ENCODE peak calls at places on chromosomes 2 and 18, in six cellular contexts. One of them, this sample, is unnamed. For H3K4me1, the result is how much of the 10 kb centered on the place peaks cover.

GRCh38 chr2:28902584-28902983 is 8.1 kb downstream of the WDR43 start:
- DNase-seq in H9: no peak
- DNase-seq in thoracic aorta: no peak
- DNase-seq in sigmoid colon: no peak
- DNase-seq in heart left ventricle: no peak
- DNase-seq in tibial artery: no peak
- DNase-seq in this sample: no peak

GRCh38 chr18:12929477-12930083 is 18.2 kb upstream of the SEH1L start:
- DNase-seq in tibial artery: no peak
- DNase-seq in sigmoid colon: no peak
- DNase-seq in heart left ventricle: no peak
- DNase-seq in thoracic aorta: no peak
- DNase-seq in H9: no peak
- DNase-seq in this sample: no peak

GRCh38 chr2:11344956-11345671 is 678 bp upstream of the ROCK2 start:
- DNase-seq in heart left ventricle: peak
- DNase-seq in thoracic aorta: peak
- DNase-seq in H9: no peak
- DNase-seq in tibial artery: peak
- DNase-seq in sigmoid colon: peak
- DNase-seq in this sample: peak

GRCh38 chr18:56890632-56891031 is 239.5 kb downstream of the WDR7 start:
- DNase-seq in heart left ventricle: no peak
- DNase-seq in H9: no peak
- DNase-seq in sigmoid colon: no peak
- DNase-seq in tibial artery: no peak
- DNase-seq in thoracic aorta: no peak
- DNase-seq in this sample: no peak

GRCh38 chr2:209960676-209961630 is 41.5 kb upstream of the RPE start:
- DNase-seq in tibial artery: no peak
- DNase-seq in heart left ventricle: peak
- DNase-seq in sigmoid colon: no peak
- DNase-seq in thoracic aorta: no peak
- DNase-seq in H9: peak
- DNase-seq in this sample: no peak

GRCh38 chr18:7847988-7848387 is 280.9 kb downstream of the PTPRM start:
- DNase-seq in tibial artery: no peak
- DNase-seq in thoracic aorta: no peak
- DNase-seq in heart left ventricle: no peak
- DNase-seq in H9: no peak
- DNase-seq in sigmoid colon: no peak
- DNase-seq in this sample: no peak

GRCh38 chr2:204885747-204886146 is 340.5 kb downstream of the PARD3B start:
- DNase-seq in tibial artery: no peak
- DNase-seq in H9: no peak
- DNase-seq in sigmoid colon: no peak
- DNase-seq in heart left ventricle: no peak
- DNase-seq in thoracic aorta: no peak
- DNase-seq in this sample: no peak

GRCh38 chr2:88016948-88017779 is 817 bp upstream of the RNU2-63P start:
- DNase-seq in heart left ventricle: peak
- DNase-seq in tibial artery: peak
- DNase-seq in sigmoid colon: peak
- DNase-seq in H9: no peak
- DNase-seq in thoracic aorta: no peak
- DNase-seq in this sample: peak

GRCh38 chr2:236612737-236613136 is 43.1 kb downstream of the ACKR3 start:
- DNase-seq in thoracic aorta: no peak
- DNase-seq in heart left ventricle: no peak
- DNase-seq in H9: no peak
- DNase-seq in sigmoid colon: no peak
- DNase-seq in tibial artery: no peak
- DNase-seq in this sample: no peak

GRCh38 chr2:113697516-113697915 is 58.9 kb downstream of the SLC35F5 start:
- DNase-seq in sigmoid colon: no peak
- DNase-seq in H9: no peak
- DNase-seq in thoracic aorta: no peak
- DNase-seq in heart left ventricle: no peak
- DNase-seq in tibial artery: no peak
- DNase-seq in this sample: no peak

GRCh38 chr2:56151841-56152240 is 31.9 kb upstream of the CCDC85A start:
- DNase-seq in H9: no peak
- DNase-seq in heart left ventricle: no peak
- DNase-seq in sigmoid colon: no peak
- DNase-seq in tibial artery: no peak
- DNase-seq in thoracic aorta: no peak
- DNase-seq in this sample: no peak

GRCh38 chr2:10170256-10170655 is 47.7 kb downstream of the RRM2 start:
- DNase-seq in H9: no peak
- DNase-seq in heart left ventricle: no peak
- DNase-seq in sigmoid colon: no peak
- DNase-seq in tibial artery: no peak
- DNase-seq in thoracic aorta: no peak
- DNase-seq in this sample: no peak

GRCh38 chr18:31061945-31062344 is 19.4 kb upstream of the DSC3 start:
- DNase-seq in H9: no peak
- DNase-seq in tibial artery: no peak
- DNase-seq in heart left ventricle: no peak
- DNase-seq in thoracic aorta: no peak
- DNase-seq in sigmoid colon: no peak
- DNase-seq in this sample: no peak

GRCh38 chr2:134401081-134401497 is 147.2 kb downstream of the MGAT5 start:
- DNase-seq in H9: no peak
- DNase-seq in sigmoid colon: no peak
- DNase-seq in thoracic aorta: no peak
- DNase-seq in heart left ventricle: peak
- DNase-seq in tibial artery: peak
- DNase-seq in this sample: no peak

GRCh38 chr2:216034065-216034464 is 20.7 kb upstream of the MREG start:
- DNase-seq in sigmoid colon: no peak
- DNase-seq in thoracic aorta: no peak
- DNase-seq in heart left ventricle: peak
- DNase-seq in H9: peak
- DNase-seq in tibial artery: peak
- DNase-seq in this sample: peak

GRCh38 chr2:11009866-11010265 is 98.1 kb downstream of the KCNF1 start:
- DNase-seq in tibial artery: no peak
- DNase-seq in heart left ventricle: no peak
- DNase-seq in thoracic aorta: no peak
- DNase-seq in H9: no peak
- DNase-seq in sigmoid colon: no peak
- DNase-seq in this sample: no peak

GRCh38 chr2:12718662-12719399 is 2.1 kb downstream of the TRIB2 start:
- DNase-seq in H9: peak
- DNase-seq in tibial artery: no peak
- DNase-seq in heart left ventricle: no peak
- DNase-seq in thoracic aorta: no peak
- DNase-seq in sigmoid colon: no peak
- DNase-seq in this sample: peak

GRCh38 chr2:134468093-134468640 is 214.3 kb downstream of the MGAT5 start:
- DNase-seq in H9: no peak
- DNase-seq in tibial artery: no peak
- DNase-seq in heart left ventricle: no peak
- DNase-seq in thoracic aorta: no peak
- DNase-seq in sigmoid colon: no peak
- DNase-seq in this sample: no peak

GRCh38 chr2:217459675-217460405 is 543.0 kb downstream of the TNS1 start:
- DNase-seq in tibial artery: no peak
- DNase-seq in thoracic aorta: no peak
- DNase-seq in sigmoid colon: no peak
- DNase-seq in heart left ventricle: no peak
- DNase-seq in H9: no peak
- DNase-seq in this sample: peak

GRCh38 chr18:26480897-26481795 is 67.2 kb downstream of the KCTD1 start:
- DNase-seq in H9: no peak
- DNase-seq in heart left ventricle: no peak
- DNase-seq in sigmoid colon: no peak
- DNase-seq in thoracic aorta: no peak
- DNase-seq in tibial artery: no peak
- DNase-seq in this sample: no peak

GRCh38 chr2:43041661-43042360 is 184.6 kb downstream of the ZFP36L2 start:
- DNase-seq in heart left ventricle: no peak
- DNase-seq in H9: peak
- DNase-seq in thoracic aorta: peak
- DNase-seq in tibial artery: no peak
- DNase-seq in sigmoid colon: no peak
- DNase-seq in this sample: peak

GRCh38 chr2:233565685-233566140 is 869 bp downstream of the USP40 start:
- DNase-seq in thoracic aorta: no peak
- DNase-seq in sigmoid colon: no peak
- DNase-seq in H9: no peak
- DNase-seq in heart left ventricle: no peak
- DNase-seq in tibial artery: no peak
- DNase-seq in this sample: no peak

GRCh38 chr2:14903709-14904374 is 271.3 kb downstream of the LRATD1 start:
- DNase-seq in tibial artery: no peak
- DNase-seq in sigmoid colon: no peak
- DNase-seq in thoracic aorta: no peak
- DNase-seq in H9: peak
- DNase-seq in heart left ventricle: no peak
- DNase-seq in this sample: no peak

GRCh38 chr2:10236571-10237391 is 65.9 kb upstream of the HPCAL1 start:
- DNase-seq in heart left ventricle: no peak
- DNase-seq in thoracic aorta: no peak
- DNase-seq in tibial artery: no peak
- DNase-seq in sigmoid colon: peak
- DNase-seq in H9: no peak
- DNase-seq in this sample: no peak

GRCh38 chr2:239734436-239735005 is 290.6 kb downstream of the NDUFA10 start:
- DNase-seq in H9: no peak
- DNase-seq in heart left ventricle: no peak
- DNase-seq in tibial artery: no peak
- DNase-seq in thoracic aorta: no peak
- DNase-seq in sigmoid colon: no peak
- DNase-seq in this sample: peak

GRCh38 chr2:239736358-239737143 is 288.6 kb downstream of the NDUFA10 start:
- DNase-seq in tibial artery: no peak
- DNase-seq in thoracic aorta: no peak
- DNase-seq in sigmoid colon: no peak
- DNase-seq in heart left ventricle: no peak
- DNase-seq in H9: peak
- DNase-seq in this sample: peak

GRCh38 chr2:239735829-239736357 is 289.2 kb downstream of the NDUFA10 start:
- DNase-seq in thoracic aorta: no peak
- DNase-seq in sigmoid colon: no peak
- DNase-seq in H9: no peak
- DNase-seq in tibial artery: no peak
- DNase-seq in heart left ventricle: no peak
- DNase-seq in this sample: no peak

GRCh38 chr2:239737144-239737463 is 288.0 kb downstream of the NDUFA10 start:
- DNase-seq in tibial artery: no peak
- DNase-seq in thoracic aorta: no peak
- DNase-seq in sigmoid colon: no peak
- DNase-seq in H9: no peak
- DNase-seq in heart left ventricle: no peak
- DNase-seq in this sample: no peak

DNA sequence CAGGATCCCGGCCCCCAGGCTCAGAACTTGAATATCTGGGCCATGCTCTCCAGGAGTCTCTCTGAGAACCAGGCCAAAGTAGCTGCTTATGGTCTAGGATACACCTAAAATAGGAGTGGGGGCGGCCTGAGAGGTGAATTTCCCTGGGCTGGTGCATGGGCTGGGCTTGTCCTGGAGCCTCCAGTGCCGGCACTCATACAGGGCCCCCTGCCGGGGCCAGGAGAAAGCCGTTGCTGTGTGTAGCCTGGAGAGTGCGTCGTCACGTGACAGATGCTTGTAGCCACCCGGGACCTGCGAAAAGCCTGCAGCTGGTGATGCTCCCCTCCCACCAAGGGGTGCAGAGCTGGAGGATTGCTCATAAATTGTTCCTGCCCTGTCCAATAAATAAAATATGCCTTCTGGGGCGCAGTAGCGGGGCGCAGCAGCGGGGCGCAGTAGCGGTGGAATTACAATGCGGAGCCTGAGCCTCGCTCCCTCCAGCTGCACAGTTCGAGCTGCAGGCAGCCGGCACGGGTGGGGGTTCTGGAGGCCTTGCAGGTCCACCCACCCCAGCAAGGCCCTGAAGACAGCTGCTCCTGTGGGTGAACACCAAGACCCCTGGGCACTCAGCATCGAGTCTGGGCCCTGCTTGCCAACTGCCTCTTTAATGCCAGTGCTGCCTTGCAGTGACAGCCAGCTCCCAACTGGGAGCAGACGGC is 289.9 kb downstream of the NDUFA10 start:
- DNase-seq in tibial artery: no peak
- DNase-seq in thoracic aorta: no peak
- DNase-seq in heart left ventricle: no peak
- DNase-seq in sigmoid colon: no peak
- DNase-seq in H9: peak
- DNase-seq in this sample: peak
- TF ChIP-seq CTCF in tibial artery: no peak
- TF ChIP-seq CTCF in thoracic aorta: no peak
- TF ChIP-seq CTCF in heart left ventricle: no peak
- TF ChIP-seq CTCF in sigmoid colon: no peak
- TF ChIP-seq CTCF in H9: no peak
- TF ChIP-seq CTCF in this sample: no peak

GRCh38 chr2:190413421-190413820 is 5.3 kb downstream of the MFSD6 start:
- DNase-seq in H9: no peak
- DNase-seq in heart left ventricle: no peak
- DNase-seq in thoracic aorta: no peak
- DNase-seq in sigmoid colon: no peak
- DNase-seq in tibial artery: no peak
- DNase-seq in this sample: no peak
- H3K4me1 ChIP-seq in H9: under half
- H3K4me1 ChIP-seq in heart left ventricle: under half
- H3K4me1 ChIP-seq in thoracic aorta: under half
- H3K4me1 ChIP-seq in sigmoid colon: under half
- H3K4me1 ChIP-seq in tibial artery: under half
- H3K4me1 ChIP-seq in this sample: under half

DNA sequence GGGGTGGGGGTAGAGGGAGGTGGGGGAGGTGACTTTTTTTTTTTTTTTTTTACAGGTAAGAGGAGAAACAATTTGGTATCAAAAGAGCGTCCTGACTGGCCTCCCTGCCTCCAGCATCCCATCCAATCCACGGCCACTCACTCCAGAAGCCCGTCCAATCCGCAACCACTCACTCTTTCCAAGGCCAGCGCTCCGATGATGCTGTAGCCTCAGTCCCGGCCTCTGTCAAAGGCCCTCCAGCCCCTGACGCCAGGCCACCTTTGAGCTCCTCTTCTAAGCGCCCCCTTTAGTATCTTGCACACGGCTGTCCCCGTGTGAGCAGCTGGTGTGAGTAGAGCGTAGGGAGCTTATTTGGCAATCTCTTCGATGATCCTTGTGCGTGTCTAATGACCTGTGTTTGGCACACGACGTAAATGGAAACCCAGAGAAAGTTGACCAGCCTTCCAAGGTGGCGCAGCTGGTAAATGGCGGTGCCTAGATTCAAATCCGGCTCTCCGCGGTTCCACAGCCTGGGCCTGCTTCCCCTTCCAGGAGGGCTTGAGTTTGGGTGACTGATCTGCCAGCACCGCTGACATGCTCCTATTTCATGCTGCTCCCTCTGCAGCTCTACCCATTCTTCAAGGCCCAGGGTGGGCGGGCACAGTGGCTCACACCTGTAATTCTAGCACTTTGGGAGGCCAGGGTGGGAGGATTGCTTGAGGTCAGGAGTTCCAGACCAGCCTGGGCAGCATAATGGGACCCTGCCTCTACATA is 23.8 kb upstream of the PXDN start:
- DNase-seq in heart left ventricle: no peak
- DNase-seq in tibial artery: no peak
- DNase-seq in thoracic aorta: no peak
- DNase-seq in sigmoid colon: no peak
- DNase-seq in H9: peak
- DNase-seq in this sample: peak
- H3K27ac ChIP-seq in heart left ventricle: no peak
- H3K27ac ChIP-seq in tibial artery: no peak
- H3K27ac ChIP-seq in thoracic aorta: no peak
- H3K27ac ChIP-seq in sigmoid colon: no peak
- H3K27ac ChIP-seq in H9: no peak
- H3K27ac ChIP-seq in this sample: no peak

GRCh38 chr2:196758474-196759377 is 40.8 kb downstream of the GTF3C3 start:
- DNase-seq in sigmoid colon: no peak
- DNase-seq in thoracic aorta: no peak
- DNase-seq in tibial artery: no peak
- DNase-seq in H9: no peak
- DNase-seq in heart left ventricle: no peak
- DNase-seq in this sample: no peak
- TF ChIP-seq CTCF in sigmoid colon: no peak
- TF ChIP-seq CTCF in thoracic aorta: peak
- TF ChIP-seq CTCF in tibial artery: peak
- TF ChIP-seq CTCF in H9: peak
- TF ChIP-seq CTCF in heart left ventricle: peak
- TF ChIP-seq CTCF in this sample: peak